ENCODE peak calls at places on chromosome 16, in nine cellular contexts. One of them, this sample, is unnamed. For H3K4me1, the result is how much of the 10 kb centered on the place peaks cover.

GRCh38 chr16:64892843-64893242 is 229.0 kb downstream of the CDH11 start:
- DNase-seq in adrenal gland: no peak
- DNase-seq in GM23338: no peak
- DNase-seq in ovary: no peak
- DNase-seq in SK-N-SH: no peak
- DNase-seq in spleen: no peak
- DNase-seq in astrocyte: peak
- DNase-seq in prostate gland: no peak
- DNase-seq in A549: no peak
- DNase-seq in this sample: no peak

GRCh38 chr16:67431077-67431804 is at the start of gene HSD11B2:
- DNase-seq in adrenal gland: peak
- DNase-seq in GM23338: peak
- DNase-seq in ovary: peak
- DNase-seq in SK-N-SH: peak
- DNase-seq in spleen: peak
- DNase-seq in astrocyte: peak
- DNase-seq in prostate gland: peak
- DNase-seq in A549: peak
- DNase-seq in this sample: peak

GRCh38 chr16:17607075-17607509 is 136.3 kb upstream of the XYLT1 start:
- DNase-seq in adrenal gland: no peak
- DNase-seq in GM23338: no peak
- DNase-seq in ovary: no peak
- DNase-seq in SK-N-SH: peak
- DNase-seq in spleen: no peak
- DNase-seq in astrocyte: no peak
- DNase-seq in prostate gland: no peak
- DNase-seq in A549: no peak
- DNase-seq in this sample: no peak

GRCh38 chr16:68287276-68288251 is 23.2 kb downstream of the SLC7A6OS start:
- DNase-seq in adrenal gland: peak
- DNase-seq in GM23338: no peak
- DNase-seq in ovary: no peak
- DNase-seq in SK-N-SH: no peak
- DNase-seq in spleen: peak
- DNase-seq in astrocyte: peak
- DNase-seq in prostate gland: no peak
- DNase-seq in A549: peak
- DNase-seq in this sample: no peak

GRCh38 chr16:5865231-5865630 is 767.6 kb upstream of the EEF2KMT start:
- DNase-seq in adrenal gland: no peak
- DNase-seq in GM23338: no peak
- DNase-seq in ovary: no peak
- DNase-seq in SK-N-SH: no peak
- DNase-seq in spleen: no peak
- DNase-seq in astrocyte: peak
- DNase-seq in prostate gland: no peak
- DNase-seq in A549: no peak
- DNase-seq in this sample: no peak

GRCh38 chr16:57589374-57589773 is 39.1 kb upstream of the ADGRG1 start:
- DNase-seq in adrenal gland: no peak
- DNase-seq in GM23338: no peak
- DNase-seq in ovary: no peak
- DNase-seq in SK-N-SH: no peak
- DNase-seq in spleen: no peak
- DNase-seq in astrocyte: no peak
- DNase-seq in prostate gland: no peak
- DNase-seq in A549: no peak
- DNase-seq in this sample: no peak

GRCh38 chr16:56551796-56552738 is 12.8 kb upstream of the MT4 start:
- DNase-seq in adrenal gland: peak
- DNase-seq in GM23338: no peak
- DNase-seq in ovary: no peak
- DNase-seq in SK-N-SH: no peak
- DNase-seq in spleen: no peak
- DNase-seq in astrocyte: no peak
- DNase-seq in prostate gland: peak
- DNase-seq in A549: no peak
- DNase-seq in this sample: no peak

GRCh38 chr16:56451753-56452689 is 667 bp downstream of the OGFOD1 start:
- DNase-seq in adrenal gland: peak
- DNase-seq in GM23338: peak
- DNase-seq in ovary: no peak
- DNase-seq in SK-N-SH: peak
- DNase-seq in spleen: no peak
- DNase-seq in astrocyte: peak
- DNase-seq in prostate gland: peak
- DNase-seq in A549: peak
- DNase-seq in this sample: peak

GRCh38 chr16:10390330-10390729 is 4.5 kb downstream of the ATF7IP2 start:
- DNase-seq in adrenal gland: no peak
- DNase-seq in GM23338: no peak
- DNase-seq in ovary: no peak
- DNase-seq in SK-N-SH: no peak
- DNase-seq in spleen: no peak
- DNase-seq in astrocyte: no peak
- DNase-seq in prostate gland: no peak
- DNase-seq in A549: no peak
- DNase-seq in this sample: no peak

GRCh38 chr16:83354015-83354414 is 453.8 kb upstream of the HSBP1 start:
- DNase-seq in adrenal gland: peak
- DNase-seq in GM23338: no peak
- DNase-seq in ovary: no peak
- DNase-seq in SK-N-SH: no peak
- DNase-seq in spleen: no peak
- DNase-seq in astrocyte: no peak
- DNase-seq in prostate gland: no peak
- DNase-seq in A549: no peak
- DNase-seq in this sample: no peak
- TF ChIP-seq CTCF in adrenal gland: no peak
- TF ChIP-seq CTCF in GM23338: no peak
- TF ChIP-seq CTCF in ovary: no peak
- TF ChIP-seq CTCF in SK-N-SH: no peak
- TF ChIP-seq CTCF in spleen: no peak
- TF ChIP-seq CTCF in astrocyte: no peak
- TF ChIP-seq CTCF in prostate gland: no peak
- TF ChIP-seq CTCF in A549: no peak
- TF ChIP-seq CTCF in this sample: no peak

GRCh38 chr16:25012525-25012991 is 2.6 kb downstream of the ARHGAP17 start:
- DNase-seq in adrenal gland: peak
- DNase-seq in GM23338: no peak
- DNase-seq in ovary: no peak
- DNase-seq in SK-N-SH: no peak
- DNase-seq in spleen: no peak
- DNase-seq in astrocyte: peak
- DNase-seq in prostate gland: no peak
- DNase-seq in A549: peak
- DNase-seq in this sample: no peak
- H3K4me3 ChIP-seq in adrenal gland: no peak
- H3K4me3 ChIP-seq in GM23338: no peak
- H3K4me3 ChIP-seq in ovary: no peak
- H3K4me3 ChIP-seq in SK-N-SH: no peak
- H3K4me3 ChIP-seq in spleen: peak
- H3K4me3 ChIP-seq in astrocyte: no peak
- H3K4me3 ChIP-seq in prostate gland: no peak
- H3K4me3 ChIP-seq in A549: peak
- H3K4me3 ChIP-seq in this sample: no peak

DNA sequence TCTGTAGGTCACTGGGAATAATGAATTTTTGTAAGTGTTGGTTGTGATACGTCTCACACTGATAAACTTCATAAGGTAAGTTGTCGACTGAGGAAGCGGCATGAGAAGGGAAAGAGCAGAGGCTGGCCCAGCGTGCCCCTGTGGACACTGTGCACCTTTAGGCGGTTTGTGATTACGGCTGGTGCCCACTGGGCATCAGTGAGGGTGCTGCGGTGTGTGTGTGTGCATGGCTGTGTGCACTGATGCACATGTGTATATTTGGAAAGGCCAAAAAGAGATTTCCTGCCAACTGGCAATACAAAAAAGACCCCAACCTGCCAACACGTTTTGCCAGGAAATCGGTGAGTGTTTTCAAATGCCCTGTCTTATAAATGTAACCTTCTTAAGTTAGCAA is 11.9 kb downstream of the IRF8 start:
- DNase-seq in adrenal gland: no peak
- DNase-seq in GM23338: no peak
- DNase-seq in ovary: no peak
- DNase-seq in SK-N-SH: no peak
- DNase-seq in spleen: peak
- DNase-seq in astrocyte: no peak
- DNase-seq in prostate gland: no peak
- DNase-seq in A549: no peak
- DNase-seq in this sample: no peak
- H3K4me1 ChIP-seq in adrenal gland: under half
- H3K4me1 ChIP-seq in GM23338: under half
- H3K4me1 ChIP-seq in ovary: under half
- H3K4me1 ChIP-seq in SK-N-SH: under half
- H3K4me1 ChIP-seq in spleen: half or more
- H3K4me1 ChIP-seq in astrocyte: under half
- H3K4me1 ChIP-seq in prostate gland: under half
- H3K4me1 ChIP-seq in A549: under half
- H3K4me1 ChIP-seq in this sample: under half

DNA sequence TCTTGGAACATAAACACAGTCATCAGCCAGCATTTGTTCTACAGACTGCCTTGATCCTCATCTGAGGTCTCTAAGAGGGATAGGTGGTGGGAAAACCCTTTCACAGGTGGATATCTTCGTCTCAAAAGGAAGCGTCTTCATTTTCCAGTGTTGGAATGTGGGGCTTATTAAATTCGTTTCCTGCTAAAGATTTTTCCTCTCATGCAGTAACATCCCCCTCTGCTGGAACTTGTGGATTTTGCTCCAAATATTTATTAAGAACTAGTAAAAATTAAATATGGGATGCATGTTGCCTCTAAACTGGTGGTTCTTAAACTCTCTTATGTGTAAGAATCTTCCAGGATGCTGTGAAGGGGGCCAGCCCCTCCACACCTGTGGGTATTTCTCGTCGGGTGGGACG is 20.1 kb upstream of the MLYCD start:
- DNase-seq in adrenal gland: peak
- DNase-seq in GM23338: peak
- DNase-seq in ovary: no peak
- DNase-seq in SK-N-SH: peak
- DNase-seq in spleen: no peak
- DNase-seq in astrocyte: peak
- DNase-seq in prostate gland: peak
- DNase-seq in A549: peak
- DNase-seq in this sample: peak
- TF ChIP-seq CTCF in adrenal gland: peak
- TF ChIP-seq CTCF in GM23338: peak
- TF ChIP-seq CTCF in ovary: peak
- TF ChIP-seq CTCF in SK-N-SH: peak
- TF ChIP-seq CTCF in spleen: no peak
- TF ChIP-seq CTCF in astrocyte: peak
- TF ChIP-seq CTCF in prostate gland: peak
- TF ChIP-seq CTCF in A549: peak
- TF ChIP-seq CTCF in this sample: peak

DNA sequence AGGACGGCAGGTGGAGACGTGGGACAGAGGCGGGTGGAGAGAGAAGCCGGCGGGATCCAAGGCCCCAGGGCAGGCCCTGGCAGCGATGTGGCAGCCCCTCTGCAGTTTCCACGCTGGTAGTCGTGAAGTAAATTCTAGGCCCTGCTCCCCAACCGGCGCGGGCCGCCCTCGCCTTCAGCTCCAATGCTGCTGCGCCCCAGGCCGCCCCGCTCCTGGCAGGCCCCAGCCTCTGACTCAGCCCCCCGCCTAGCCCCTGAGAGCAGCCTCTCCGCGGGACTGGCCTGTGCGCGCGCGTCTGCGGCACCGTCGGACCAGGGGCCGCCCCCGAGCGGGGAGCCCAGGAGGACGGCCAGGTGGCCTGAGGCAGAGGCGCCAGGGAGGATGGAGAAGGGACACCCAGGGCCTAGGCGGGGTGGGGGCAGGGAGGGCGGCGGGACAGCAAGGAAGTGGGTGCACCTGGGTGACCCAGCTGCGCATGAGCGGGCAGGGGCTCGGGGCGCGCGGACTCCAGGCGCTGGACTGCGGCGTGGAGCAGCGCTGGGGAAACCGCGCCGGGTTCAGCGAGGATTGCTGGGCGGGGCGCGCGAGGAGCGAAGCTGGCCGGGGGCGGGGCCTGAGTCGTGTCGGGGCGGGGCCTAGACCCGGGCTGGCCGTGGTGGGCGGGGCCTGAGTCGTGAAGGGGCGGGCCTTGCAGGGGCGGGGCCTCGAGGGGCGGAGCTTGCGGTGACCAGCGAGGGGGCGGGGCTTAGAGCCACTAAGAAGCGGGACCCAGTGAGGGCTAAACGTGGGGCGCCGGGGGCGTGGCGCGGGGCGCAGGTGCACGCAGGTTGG is 29.6 kb downstream of the ZNF778 start:
- DNase-seq in adrenal gland: peak
- DNase-seq in GM23338: peak
- DNase-seq in ovary: peak
- DNase-seq in SK-N-SH: peak
- DNase-seq in spleen: peak
- DNase-seq in astrocyte: peak
- DNase-seq in prostate gland: peak
- DNase-seq in A549: peak
- DNase-seq in this sample: peak
- H3K4me3 ChIP-seq in adrenal gland: no peak
- H3K4me3 ChIP-seq in GM23338: peak
- H3K4me3 ChIP-seq in ovary: peak
- H3K4me3 ChIP-seq in SK-N-SH: peak
- H3K4me3 ChIP-seq in spleen: peak
- H3K4me3 ChIP-seq in astrocyte: peak
- H3K4me3 ChIP-seq in prostate gland: peak
- H3K4me3 ChIP-seq in A549: peak
- H3K4me3 ChIP-seq in this sample: peak

GRCh38 chr16:89177501-89177900 is 6.0 kb downstream of the CDH15 start:
- DNase-seq in adrenal gland: no peak
- DNase-seq in GM23338: no peak
- DNase-seq in ovary: no peak
- DNase-seq in SK-N-SH: no peak
- DNase-seq in spleen: no peak
- DNase-seq in astrocyte: no peak
- DNase-seq in prostate gland: no peak
- DNase-seq in A549: no peak
- DNase-seq in this sample: no peak

GRCh38 chr16:89176717-89177116 is 5.2 kb downstream of the CDH15 start:
- DNase-seq in adrenal gland: no peak
- DNase-seq in GM23338: no peak
- DNase-seq in ovary: no peak
- DNase-seq in SK-N-SH: no peak
- DNase-seq in spleen: no peak
- DNase-seq in astrocyte: no peak
- DNase-seq in prostate gland: no peak
- DNase-seq in A549: no peak
- DNase-seq in this sample: no peak

GRCh38 chr16:89178453-89179147 is 7.1 kb downstream of the CDH15 start:
- DNase-seq in adrenal gland: no peak
- DNase-seq in GM23338: no peak
- DNase-seq in ovary: no peak
- DNase-seq in SK-N-SH: no peak
- DNase-seq in spleen: no peak
- DNase-seq in astrocyte: no peak
- DNase-seq in prostate gland: no peak
- DNase-seq in A549: no peak
- DNase-seq in this sample: no peak

GRCh38 chr16:89179656-89180315 is 8.2 kb downstream of the CDH15 start:
- DNase-seq in adrenal gland: no peak
- DNase-seq in GM23338: no peak
- DNase-seq in ovary: no peak
- DNase-seq in SK-N-SH: no peak
- DNase-seq in spleen: no peak
- DNase-seq in astrocyte: no peak
- DNase-seq in prostate gland: no peak
- DNase-seq in A549: no peak
- DNase-seq in this sample: no peak

GRCh38 chr16:89179148-89179484 is 7.6 kb downstream of the CDH15 start:
- DNase-seq in adrenal gland: no peak
- DNase-seq in GM23338: no peak
- DNase-seq in ovary: no peak
- DNase-seq in SK-N-SH: no peak
- DNase-seq in spleen: no peak
- DNase-seq in astrocyte: no peak
- DNase-seq in prostate gland: no peak
- DNase-seq in A549: no peak
- DNase-seq in this sample: no peak
- H3K4me1 ChIP-seq in adrenal gland: under half
- H3K4me1 ChIP-seq in GM23338: under half
- H3K4me1 ChIP-seq in ovary: under half
- H3K4me1 ChIP-seq in SK-N-SH: under half
- H3K4me1 ChIP-seq in spleen: under half
- H3K4me1 ChIP-seq in astrocyte: under half
- H3K4me1 ChIP-seq in prostate gland: under half
- H3K4me1 ChIP-seq in A549: under half
- H3K4me1 ChIP-seq in this sample: under half